ENCODE peak calls at places on chromosomes 13 and 19, in ten cellular contexts. K is fibroblast of pulmonary artery; F is activated CD8-positive, alpha-beta T cell treated with anti-CD3 and anti-CD28 coated beads for 36 hours; N is neural progenitor cell; I is SK-N-SH; G is brain microvascular endothelial cell; W is fibroblast of mammary gland; E is GM13977; P is HFFc6; Q is GM13976. U is an unnamed sample.

GRCh38 chr19:50535672-50536071 is 22.0 kb upstream of the ASPDH start:
- DNase-seq in K (no peak), F (no peak), N (no peak), I (no peak), G (no peak), W (no peak), E (no peak), P (no peak), Q (no peak), U (no peak)

GRCh38 chr13:77397636-77398035 is 70.7 kb upstream of the MYCBP2 start:
- DNase-seq in K (no peak), F (no peak), N (no peak), I (no peak), G (no peak), W (peak), E (no peak), P (no peak), Q (no peak), U (no peak)

GRCh38 chr19:46622118-46622446 is 2.8 kb downstream of the PTGIR start:
- DNase-seq in K (no peak), F (no peak), N (no peak), I (peak), G (no peak), W (no peak), E (no peak), P (no peak), Q (no peak), U (no peak)

GRCh38 chr19:48492925-48493717 is 18.5 kb downstream of the LMTK3 start:
- DNase-seq in K (peak), F (peak), N (peak), I (peak), G (peak), W (peak), E (peak), P (peak), Q (peak), U (peak)

GRCh38 chr19:42277821-42278809 is 9.1 kb downstream of the CIC start:
- DNase-seq in K (peak), F (no peak), N (no peak), I (peak), G (no peak), W (no peak), E (no peak), P (peak), Q (no peak), U (no peak)

GRCh38 chr19:58450836-58451357 is 525 bp upstream of the ZNF324B start:
- DNase-seq in K (no peak), F (no peak), N (no peak), I (no peak), G (no peak), W (no peak), E (no peak), P (no peak), Q (no peak), U (no peak)

GRCh38 chr13:31045621-31046081 is 113.2 kb downstream of the TEX26 start:
- DNase-seq in K (peak), F (peak), N (no peak), I (no peak), G (peak), W (peak), E (no peak), P (peak), Q (peak), U (no peak)

GRCh38 chr13:95267662-95268369 is 33.4 kb downstream of the ABCC4 start:
- DNase-seq in K (peak), F (no peak), N (no peak), I (no peak), G (peak), W (peak), E (no peak), P (peak), Q (no peak), U (no peak)

GRCh38 chr19:7254590-7254989 is 39.6 kb downstream of the INSR start:
- DNase-seq in K (no peak), F (no peak), N (no peak), I (no peak), G (no peak), W (no peak), E (no peak), P (no peak), Q (no peak), U (no peak)

GRCh38 chr19:55519461-55520311 is 17.2 kb downstream of the SBK2 start:
- DNase-seq in K (peak), F (no peak), N (no peak), I (no peak), G (peak), W (peak), E (no peak), P (peak), Q (no peak), U (no peak)

GRCh38 chr13:30800107-30800506 is 64.8 kb downstream of the ALOX5AP start:
- DNase-seq in K (no peak), F (no peak), N (no peak), I (no peak), G (no peak), W (no peak), E (no peak), P (no peak), Q (no peak), U (no peak)

GRCh38 chr19:57511484-57511883 is 11.7 kb downstream of the ZNF773 start:
- DNase-seq in K (no peak), F (no peak), N (no peak), I (no peak), G (no peak), W (no peak), E (no peak), P (no peak), Q (no peak), U (no peak)

GRCh38 chr19:41995959-41996797 is 2.1 kb upstream of the ATP1A3 start:
- DNase-seq in K (no peak), F (no peak), N (peak), I (peak), G (no peak), W (no peak), E (peak), P (no peak), Q (no peak), U (peak)

GRCh38 chr13:36297600-36298338 is at the start of gene CCDC169:
- DNase-seq in K (peak), F (peak), N (peak), I (peak), G (peak), W (peak), E (no peak), P (peak), Q (peak), U (peak)

GRCh38 chr19:48190288-48191284 is 20.1 kb downstream of the ZSWIM9 start:
- DNase-seq in K (peak), F (peak), N (peak), I (no peak), G (peak), W (peak), E (peak), P (no peak), Q (no peak), U (peak)

GRCh38 chr13:100229603-100230002 is 140.7 kb downstream of the PCCA start:
- DNase-seq in K (no peak), F (no peak), N (no peak), I (no peak), G (no peak), W (no peak), E (no peak), P (no peak), Q (no peak), U (no peak)

GRCh38 chr19:13796301-13797057 is 1.2 kb downstream of the ZSWIM4 start:
- DNase-seq in K (peak), F (peak), N (peak), I (peak), G (peak), W (peak), E (peak), P (peak), Q (peak), U (no peak)

GRCh38 chr13:39253774-39254173 is 215.5 kb downstream of the NHLRC3 start:
- DNase-seq in K (peak), F (no peak), N (no peak), I (no peak), G (peak), W (peak), E (no peak), P (peak), Q (no peak), U (no peak)

GRCh38 chr13:35256459-35257148 is 219.9 kb downstream of the MAB21L1 start:
- DNase-seq in K (no peak), F (no peak), N (no peak), I (no peak), G (no peak), W (no peak), E (no peak), P (no peak), Q (no peak), U (no peak)

GRCh38 chr19:54158812-54159351 is 639 bp downstream of the LENG1 start:
- DNase-seq in K (no peak), F (peak), N (peak), I (no peak), G (no peak), W (peak), E (peak), P (peak), Q (peak), U (no peak)

GRCh38 chr19:35942235-35942634 is 6.1 kb downstream of the LRFN3 start:
- DNase-seq in K (no peak), F (no peak), N (no peak), I (no peak), G (no peak), W (no peak), E (peak), P (no peak), Q (no peak), U (no peak)

GRCh38 chr19:11291415-11291814 is 4.5 kb upstream of the TSPAN16 start:
- DNase-seq in K (no peak), F (no peak), N (no peak), I (no peak), G (no peak), W (no peak), E (no peak), P (no peak), Q (no peak), U (no peak)

GRCh38 chr13:79445968-79446645 is 34.8 kb upstream of the NDFIP2 start:
- DNase-seq in K (no peak), F (peak), N (peak), I (no peak), G (no peak), W (no peak), E (no peak), P (no peak), Q (no peak), U (no peak)

GRCh38 chr19:5985098-5985783 is 7.3 kb upstream of the RANBP3 start:
- DNase-seq in K (peak), F (no peak), N (no peak), I (no peak), G (peak), W (peak), E (no peak), P (peak), Q (no peak), U (no peak)

GRCh38 chr13:28753208-28753892 is 34.6 kb upstream of the SLC46A3 start:
- DNase-seq in K (peak), F (no peak), N (no peak), I (no peak), G (peak), W (peak), E (no peak), P (peak), Q (no peak), U (no peak)

GRCh38 chr19:5580116-5580515 is 12.4 kb upstream of the TINCR start:
- DNase-seq in K (no peak), F (no peak), N (no peak), I (no peak), G (no peak), W (no peak), E (no peak), P (no peak), Q (no peak), U (no peak)

GRCh38 chr13:23741879-23742510 is 147.2 kb downstream of the MIPEP start:
- DNase-seq in K (no peak), F (peak), N (peak), I (peak), G (no peak), W (peak), E (no peak), P (no peak), Q (no peak), U (peak)

GRCh38 chr13:112106467-112107141 is 39.7 kb downstream of the SOX1 start:
- DNase-seq in K (no peak), F (no peak), N (peak), I (no peak), G (no peak), W (no peak), E (no peak), P (no peak), Q (no peak), U (peak)

GRCh38 chr13:47211106-47211505 is 314.3 kb upstream of the HTR2A start:
- DNase-seq in K (peak), F (no peak), N (no peak), I (no peak), G (peak), W (peak), E (no peak), P (no peak), Q (no peak), U (no peak)
- TF ChIP-seq CTCF in K (no peak), F (no peak), N (no peak), I (no peak), G (no peak), W (no peak), E (no peak), P (no peak), Q (no peak), U (no peak)

DNA sequence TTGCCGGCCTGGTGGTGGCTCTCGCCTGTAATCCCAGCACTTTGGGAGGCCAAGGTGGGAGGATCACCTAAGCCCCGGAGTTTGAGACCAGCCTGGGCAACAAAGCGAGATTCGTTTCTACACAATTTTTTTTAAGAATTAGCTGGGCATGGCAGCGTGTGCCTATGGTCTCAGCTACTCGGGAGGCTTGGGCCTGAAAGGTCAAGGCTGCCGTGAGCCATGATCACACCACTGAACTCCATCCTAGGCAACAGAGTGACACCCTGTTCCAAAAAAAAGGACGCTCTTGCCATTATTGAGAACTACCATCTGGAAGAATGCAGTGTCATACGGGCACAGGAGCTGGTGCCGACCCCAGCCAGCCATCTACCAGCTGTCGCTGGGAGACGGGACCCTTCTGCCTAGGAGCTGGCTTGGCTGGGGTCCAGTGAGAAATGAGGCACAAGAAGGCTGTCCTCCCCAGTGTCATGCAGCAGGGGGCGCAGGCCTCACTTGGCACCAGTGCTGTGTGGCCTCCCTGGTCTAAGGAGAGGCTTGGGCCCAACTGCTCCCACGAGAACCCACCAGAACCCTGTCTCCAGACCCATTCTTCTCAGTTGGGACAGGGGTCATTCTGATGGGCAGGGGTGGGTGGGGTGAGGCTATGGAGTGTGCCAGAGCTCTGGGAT is 12.2 kb upstream of the RELB start:
- DNase-seq in K (peak), F (peak), N (peak), I (peak), G (peak), W (peak), E (peak), P (peak), Q (peak), U (peak)
- TF ChIP-seq CTCF in K (peak), F (peak), N (peak), I (peak), G (peak), W (peak), E (peak), P (peak), Q (peak), U (peak)

DNA sequence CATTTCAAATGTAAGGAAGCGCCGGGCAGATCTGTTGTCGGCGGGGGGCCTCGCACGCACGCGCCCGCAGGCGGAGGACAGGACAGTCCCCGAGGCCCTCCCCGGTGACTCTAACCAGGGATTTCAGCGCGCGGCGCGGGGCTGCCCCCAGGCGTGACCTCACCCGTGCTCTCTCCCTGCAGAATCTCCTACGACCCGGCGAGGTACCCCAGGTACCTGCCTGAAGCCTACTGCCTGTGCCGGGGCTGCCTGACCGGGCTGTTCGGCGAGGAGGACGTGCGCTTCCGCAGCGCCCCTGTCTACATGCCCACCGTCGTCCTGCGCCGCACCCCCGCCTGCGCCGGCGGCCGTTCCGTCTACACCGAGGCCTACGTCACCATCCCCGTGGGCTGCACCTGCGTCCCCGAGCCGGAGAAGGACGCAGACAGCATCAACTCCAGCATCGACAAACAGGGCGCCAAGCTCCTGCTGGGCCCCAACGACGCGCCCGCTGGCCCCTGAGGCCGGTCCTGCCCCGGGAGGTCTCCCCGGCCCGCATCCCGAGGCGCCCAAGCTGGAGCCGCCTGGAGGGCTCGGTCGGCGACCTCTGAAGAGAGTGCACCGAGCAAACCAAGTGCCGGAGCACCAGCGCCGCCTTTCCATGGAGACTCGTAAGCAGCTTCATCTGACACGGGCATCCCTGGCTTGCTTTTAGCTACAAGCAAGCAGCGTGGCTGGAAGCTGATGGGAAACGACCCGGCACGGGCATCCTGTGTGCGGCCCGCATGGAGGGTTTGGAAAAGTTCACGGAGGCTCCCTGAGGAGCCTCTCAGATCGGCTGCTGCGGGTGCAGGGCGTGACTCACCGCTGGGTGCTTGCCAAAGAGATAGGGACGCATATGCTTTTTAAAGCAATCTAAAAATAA is 18.2 kb downstream of the IL17D start:
- DNase-seq in K (peak), F (peak), N (peak), I (peak), G (peak), W (peak), E (no peak), P (peak), Q (no peak), U (no peak)
- TF ChIP-seq CTCF in K (no peak), F (no peak), N (peak), I (no peak), G (peak), W (no peak), E (no peak), P (peak), Q (no peak), U (no peak)

DNA sequence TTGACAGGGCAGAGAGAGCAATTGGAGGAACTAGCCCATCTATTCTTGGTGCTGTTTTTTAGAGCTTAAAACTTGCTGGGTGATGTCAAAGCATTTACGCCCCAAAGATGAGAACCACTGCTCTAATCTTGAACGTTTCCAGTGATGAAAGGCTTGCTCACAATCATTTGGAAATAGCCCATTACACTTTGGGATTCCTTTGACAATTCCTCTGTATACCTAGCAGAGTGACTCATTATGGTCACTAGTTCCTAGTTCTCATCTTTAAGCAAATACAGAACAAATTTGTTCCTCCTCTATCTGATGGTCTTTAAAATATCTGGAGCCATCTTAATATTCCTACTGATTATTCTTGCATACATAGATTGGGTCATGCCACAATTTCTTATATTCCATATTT is 112.3 kb downstream of the GPC6 start:
- DNase-seq in K (no peak), F (no peak), N (no peak), I (no peak), G (no peak), W (peak), E (no peak), P (no peak), Q (no peak), U (no peak)
- TF ChIP-seq CTCF in K (no peak), F (no peak), N (no peak), I (no peak), G (no peak), W (no peak), E (no peak), P (no peak), Q (no peak), U (no peak)

U was measured in neural crest cell.